ENCODE peak calls at places on chromosomes 13 and 19, in six cellular contexts. M is CD4-positive, CD25-positive, alpha-beta regulatory T cell; H is prostate gland; G is PC-3; K is tibial artery; N is body of pancreas. V is an unnamed sample. For H3K4me1, the result is how much of the 10 kb centered on the place peaks cover.

GRCh38 chr13:85772379-85772778 is 26.8 kb downstream of the SLITRK6 start:
- DNase-seq in M (no peak), H (no peak), G (peak), K (no peak), N (no peak), V (peak)

GRCh38 chr19:33467851-33468250 is 53.7 kb downstream of the PEPD start:
- DNase-seq in M (no peak), H (no peak), G (no peak), K (peak), N (no peak), V (no peak)

GRCh38 chr19:41698746-41699230 is 9.6 kb upstream of the CEACAM5 start:
- DNase-seq in M (no peak), H (peak), G (no peak), K (no peak), N (no peak), V (no peak)

GRCh38 chr19:35556025-35556590 is 7.3 kb downstream of the ATP4A start:
- DNase-seq in M (no peak), H (no peak), G (no peak), K (no peak), N (no peak), V (no peak)

GRCh38 chr13:48853381-48854102 is 122.2 kb upstream of the FNDC3A start:
- DNase-seq in M (no peak), H (no peak), G (no peak), K (no peak), N (no peak), V (peak)

GRCh38 chr13:26599885-26600284 is 42.4 kb downstream of the WASF3 start:
- DNase-seq in M (no peak), H (no peak), G (no peak), K (no peak), N (no peak), V (no peak)

GRCh38 chr19:932647-933552 is 7.1 kb downstream of the ARID3A start:
- DNase-seq in M (no peak), H (no peak), G (no peak), K (no peak), N (peak), V (peak)

GRCh38 chr13:107202371-107203023 is 634.6 kb upstream of the ARGLU1 start:
- DNase-seq in M (no peak), H (no peak), G (peak), K (no peak), N (peak), V (peak)

GRCh38 chr13:51025245-51025872 is 85.7 kb downstream of the C13orf42 start:
- DNase-seq in M (no peak), H (no peak), G (no peak), K (no peak), N (no peak), V (no peak)

GRCh38 chr19:13492128-13492527 is 14.2 kb downstream of the CACNA1A start:
- DNase-seq in M (no peak), H (no peak), G (peak), K (no peak), N (no peak), V (peak)

GRCh38 chr13:29993716-29994488 is 143.5 kb upstream of the UBL3 start:
- DNase-seq in M (no peak), H (no peak), G (peak), K (no peak), N (no peak), V (peak)

GRCh38 chr13:76667551-76667950 is 218.7 kb downstream of the KCTD12 start:
- DNase-seq in M (no peak), H (no peak), G (peak), K (no peak), N (no peak), V (peak)

GRCh38 chr13:107035778-107036177 is 467.8 kb upstream of the ARGLU1 start:
- DNase-seq in M (no peak), H (no peak), G (no peak), K (no peak), N (no peak), V (peak)

GRCh38 chr13:31172535-31172934 is 10.8 kb upstream of the HSPH1 start:
- DNase-seq in M (no peak), H (no peak), G (peak), K (no peak), N (no peak), V (peak)

GRCh38 chr13:110820311-110820710 is 94.6 kb downstream of the ANKRD10 start:
- DNase-seq in M (no peak), H (no peak), G (no peak), K (no peak), N (no peak), V (no peak)

GRCh38 chr19:5083547-5083965 is 114.6 kb downstream of the KDM4B start:
- DNase-seq in M (no peak), H (no peak), G (no peak), K (peak), N (no peak), V (no peak)

GRCh38 chr19:33080761-33081681 is at the start of gene GPATCH1:
- DNase-seq in M (peak), H (peak), G (peak), K (peak), N (peak), V (peak)

GRCh38 chr13:74556002-74556551 is 421.9 kb upstream of the KLF12 start:
- DNase-seq in M (no peak), H (no peak), G (no peak), K (no peak), N (no peak), V (no peak)

GRCh38 chr13:77345150-77345780 is 18.4 kb upstream of the MYCBP2 start:
- DNase-seq in M (no peak), H (no peak), G (no peak), K (no peak), N (no peak), V (no peak)

GRCh38 chr19:16594131-16594586 is 21.9 kb upstream of the SLC35E1 start:
- DNase-seq in M (peak), H (no peak), G (no peak), K (no peak), N (no peak), V (no peak)

GRCh38 chr19:19465436-19466070 is 49.8 kb downstream of the TSSK6 start:
- DNase-seq in M (no peak), H (no peak), G (no peak), K (no peak), N (peak), V (no peak)

GRCh38 chr19:16649734-16650133 is 10.2 kb downstream of the SMIM7 start:
- DNase-seq in M (no peak), H (no peak), G (no peak), K (no peak), N (no peak), V (no peak)

GRCh38 chr13:105936816-105937215 is 598.6 kb downstream of the EFNB2 start:
- DNase-seq in M (no peak), H (no peak), G (no peak), K (no peak), N (no peak), V (peak)

GRCh38 chr13:63853816-63854215 is 2438.2 kb upstream of the PCDH20 start:
- DNase-seq in M (no peak), H (no peak), G (no peak), K (no peak), N (no peak), V (no peak)

GRCh38 chr13:108352599-108352998 is 83.1 kb downstream of the TNFSF13B start:
- DNase-seq in M (no peak), H (no peak), G (no peak), K (no peak), N (no peak), V (no peak)

GRCh38 chr19:33417751-33418150 is 44.2 kb downstream of the CEBPG start:
- DNase-seq in M (no peak), H (no peak), G (no peak), K (no peak), N (no peak), V (no peak)

GRCh38 chr13:27403252-27403678 is 21.2 kb upstream of the GTF3A start:
- DNase-seq in M (no peak), H (no peak), G (peak), K (no peak), N (peak), V (peak)

GRCh38 chr13:42847891-42848663 is 66.7 kb downstream of the FAM216B start:
- DNase-seq in M (no peak), H (no peak), G (no peak), K (no peak), N (no peak), V (peak)

GRCh38 chr13:31485651-31486051 is 253.7 kb upstream of the RXFP2 start:
- DNase-seq in M (no peak), H (no peak), G (no peak), K (no peak), N (no peak), V (no peak)

GRCh38 chr19:35592226-35592625 is 6.3 kb downstream of the PMIS2 start:
- DNase-seq in M (no peak), H (peak), G (peak), K (no peak), N (peak), V (peak)

GRCh38 chr13:97239306-97239705 is 17.2 kb downstream of the MBNL2 start:
- DNase-seq in M (no peak), H (no peak), G (no peak), K (no peak), N (no peak), V (no peak)

GRCh38 chr13:97238883-97239282 is 16.8 kb downstream of the MBNL2 start:
- DNase-seq in M (no peak), H (no peak), G (no peak), K (no peak), N (no peak), V (no peak)

GRCh38 chr13:97240789-97241734 is 18.9 kb downstream of the MBNL2 start:
- DNase-seq in M (no peak), H (no peak), G (no peak), K (no peak), N (no peak), V (no peak)

GRCh38 chr13:97241761-97242160 is 19.6 kb downstream of the MBNL2 start:
- DNase-seq in M (no peak), H (no peak), G (no peak), K (no peak), N (no peak), V (no peak)

DNA sequence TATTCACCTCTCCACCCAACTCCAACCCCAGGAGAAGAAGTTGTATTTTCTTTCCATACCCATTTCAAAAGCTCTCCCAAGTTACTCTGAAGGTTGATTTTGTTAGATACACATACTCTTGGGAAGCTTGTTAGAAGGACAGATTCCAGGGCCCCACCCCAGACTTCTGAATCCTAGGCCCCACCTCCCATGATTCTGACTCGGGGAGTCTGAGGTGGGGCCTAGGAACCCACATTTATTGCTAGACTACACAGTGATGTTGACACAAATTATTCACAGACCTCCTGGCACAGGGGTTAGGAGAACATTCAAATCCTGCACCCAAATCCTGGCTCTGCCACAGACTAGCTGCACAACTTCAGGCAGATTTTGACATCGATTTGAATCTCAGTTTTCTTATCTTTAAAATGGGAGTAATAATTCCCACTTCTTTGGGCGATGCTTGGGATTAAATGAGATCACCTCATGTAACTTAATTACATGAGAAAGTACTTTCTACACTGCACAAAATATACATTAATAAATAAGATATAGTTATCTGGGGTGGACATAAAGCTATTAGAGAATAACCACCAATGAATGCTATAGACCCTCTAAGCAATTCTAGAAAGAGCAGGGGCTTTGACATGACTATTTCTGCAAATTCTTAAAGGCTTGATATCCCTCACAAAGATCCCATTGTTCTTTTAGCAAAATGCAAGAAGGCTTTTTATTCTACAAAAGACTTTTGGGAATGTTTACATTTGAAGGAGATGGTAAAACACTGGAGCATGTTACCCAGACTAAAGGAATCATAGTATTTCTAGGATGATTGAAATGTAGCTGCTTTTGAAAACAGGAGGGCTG is 18.0 kb downstream of the MBNL2 start:
- DNase-seq in M (no peak), H (no peak), G (no peak), K (no peak), N (no peak), V (no peak)
- H3K4me1 ChIP-seq in M (under half), H (under half), G (under half), K (half or more), N (half or more), V (under half)

GRCh38 chr19:17947815-17948473 is 15.1 kb downstream of the CCDC124 start:
- DNase-seq in M (peak), H (peak), G (peak), K (peak), N (peak), V (peak)

GRCh38 chr19:17950310-17951150 is 16.4 kb upstream of the KCNN1 start:
- DNase-seq in M (peak), H (no peak), G (no peak), K (no peak), N (no peak), V (no peak)

GRCh38 chr19:17948474-17948966 is 15.7 kb downstream of the CCDC124 start:
- DNase-seq in M (no peak), H (no peak), G (no peak), K (no peak), N (no peak), V (no peak)

GRCh38 chr19:17949956-17950309 is 17.0 kb upstream of the KCNN1 start:
- DNase-seq in M (no peak), H (no peak), G (peak), K (no peak), N (no peak), V (no peak)

GRCh38 chr19:17948967-17949930 is 16.4 kb downstream of the CCDC124 start:
- DNase-seq in M (no peak), H (no peak), G (no peak), K (no peak), N (no peak), V (no peak)
- H3K4me1 ChIP-seq in M (half or more), H (under half), G (under half), K (half or more), N (half or more), V (under half)

GRCh38 chr13:46595136-46595917 is 42.4 kb downstream of the LRCH1 start:
- DNase-seq in M (no peak), H (peak), G (peak), K (no peak), N (no peak), V (peak)
- H3K4me1 ChIP-seq in M (under half), H (under half), G (under half), K (half or more), N (under half), V (under half)

GRCh38 chr13:33285420-33286124 is at the start of gene STARD13:
- DNase-seq in M (no peak), H (peak), G (peak), K (peak), N (peak), V (peak)
- H3K4me1 ChIP-seq in M (under half), H (under half), G (under half), K (half or more), N (under half), V (under half)

GRCh38 chr19:3149526-3150505 is 14.0 kb downstream of the GNA15 start:
- DNase-seq in M (no peak), H (no peak), G (no peak), K (no peak), N (no peak), V (no peak)

GRCh38 chr19:3153286-3154230 is 17.7 kb downstream of the GNA15 start:
- DNase-seq in M (no peak), H (no peak), G (no peak), K (no peak), N (no peak), V (no peak)

GRCh38 chr19:3152431-3152780 is 16.6 kb downstream of the GNA15 start:
- DNase-seq in M (no peak), H (no peak), G (no peak), K (no peak), N (no peak), V (no peak)

GRCh38 chr19:3150739-3151329 is 15.0 kb downstream of the GNA15 start:
- DNase-seq in M (no peak), H (no peak), G (no peak), K (no peak), N (no peak), V (no peak)

GRCh38 chr19:3151563-3152430 is 16.0 kb downstream of the GNA15 start:
- DNase-seq in M (no peak), H (no peak), G (no peak), K (no peak), N (no peak), V (no peak)
- H3K4me1 ChIP-seq in M (under half), H (under half), G (under half), K (under half), N (under half), V (under half)

DNA sequence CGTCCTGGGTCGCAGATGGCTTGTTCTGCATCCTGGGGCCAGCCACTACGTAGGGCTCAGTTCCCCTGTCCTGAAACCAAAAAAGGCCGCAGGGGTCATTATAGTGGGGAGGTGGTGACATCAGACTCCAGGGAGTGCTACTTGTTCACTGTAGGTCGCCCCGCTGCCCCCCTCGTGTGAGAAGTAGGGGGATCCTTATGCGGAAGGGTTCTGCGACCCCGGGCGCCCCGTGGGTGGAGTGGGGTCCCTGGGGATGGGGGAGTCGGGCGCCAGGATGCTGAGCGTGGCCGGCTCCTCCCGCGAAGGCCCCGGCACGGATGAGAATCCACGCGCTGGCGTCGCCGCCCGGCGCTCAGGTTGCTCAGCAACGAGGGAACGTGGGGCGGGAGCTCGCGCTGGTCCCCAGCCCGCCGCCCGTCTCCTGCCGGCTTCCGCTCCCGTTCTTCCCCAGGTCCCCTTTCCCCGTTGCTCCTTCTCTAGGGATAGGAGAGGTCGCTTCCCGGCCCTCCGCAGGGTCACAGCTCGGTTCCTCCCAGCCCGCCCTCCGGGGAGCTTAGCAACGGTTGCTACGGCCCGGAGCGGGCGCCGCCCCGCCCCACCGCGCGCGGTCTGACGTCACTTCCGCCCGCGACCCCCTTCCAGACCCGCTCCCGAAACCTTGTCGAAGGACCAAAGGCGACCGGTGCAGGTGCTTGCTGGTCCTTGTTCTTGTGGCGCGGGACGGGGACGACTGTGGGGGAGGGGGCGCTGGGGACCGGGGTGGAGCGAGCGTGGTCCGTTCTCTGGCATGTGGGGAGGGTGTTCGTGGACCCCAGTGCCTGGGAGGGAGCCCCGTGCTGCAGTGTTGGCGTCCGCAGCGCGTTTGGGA is at the start of gene NAT14:
- DNase-seq in M (peak), H (no peak), G (peak), K (no peak), N (peak), V (peak)
- H3K4me1 ChIP-seq in M (under half), H (under half), G (under half), K (half or more), N (half or more), V (under half)

DNA sequence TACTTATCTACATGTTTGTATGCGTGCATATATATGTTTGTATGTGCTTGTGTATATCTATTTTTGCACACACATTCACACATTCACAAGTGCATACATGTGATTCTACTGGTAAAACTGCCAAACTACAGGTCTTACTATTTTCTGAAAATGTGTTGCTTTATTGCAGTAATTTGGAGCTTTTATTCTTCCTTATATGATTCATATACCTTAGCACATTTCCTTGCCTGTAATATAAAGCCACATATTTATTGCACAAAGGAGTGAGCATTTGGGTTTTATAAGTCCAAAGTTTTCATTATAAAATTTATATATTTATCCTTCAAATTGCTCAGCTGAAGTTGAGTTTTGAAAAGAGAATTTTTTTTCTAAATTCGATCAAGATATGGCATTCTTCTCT is 1120.4 kb upstream of the PCDH9 start:
- DNase-seq in M (no peak), H (no peak), G (no peak), K (no peak), N (no peak), V (no peak)
- H3K4me1 ChIP-seq in M (under half), H (under half), G (under half), K (under half), N (under half), V (under half)